ENCODE peak calls at places on chromosome 7, in four cellular contexts. One of them, this sample, is unnamed.

GRCh38 chr7:148747274-148747673 is 48.6 kb downstream of the CUL1 start:
- DNase-seq in brain microvascular endothelial cell: no peak
- DNase-seq in small intestine: no peak
- DNase-seq in esophagus muscularis mucosa: no peak
- DNase-seq in this sample: no peak

GRCh38 chr7:18133921-18134320 is 106.3 kb upstream of the PRPS1L1 start:
- DNase-seq in esophagus muscularis mucosa: no peak
- DNase-seq in brain microvascular endothelial cell: no peak
- DNase-seq in small intestine: no peak
- DNase-seq in this sample: no peak

GRCh38 chr7:50782376-50783208 is at the start of gene GRB10:
- DNase-seq in esophagus muscularis mucosa: no peak
- DNase-seq in small intestine: no peak
- DNase-seq in brain microvascular endothelial cell: no peak
- DNase-seq in this sample: peak; percentile 49

GRCh38 chr7:37289781-37290180 is 158.9 kb downstream of the ELMO1 start:
- DNase-seq in brain microvascular endothelial cell: no peak
- DNase-seq in esophagus muscularis mucosa: no peak
- DNase-seq in small intestine: no peak
- DNase-seq in this sample: no peak

GRCh38 chr7:27955011-27955410 is 215.0 kb downstream of the TAX1BP1 start:
- DNase-seq in brain microvascular endothelial cell: no peak
- DNase-seq in small intestine: no peak
- DNase-seq in esophagus muscularis mucosa: no peak
- DNase-seq in this sample: no peak

GRCh38 chr7:128699196-128699712 is 27.2 kb downstream of the GARIN1A start:
- DNase-seq in brain microvascular endothelial cell: no peak
- DNase-seq in small intestine: no peak
- DNase-seq in esophagus muscularis mucosa: no peak
- DNase-seq in this sample: no peak

GRCh38 chr7:104903044-104903443 is 111.0 kb upstream of the KMT2E start:
- DNase-seq in small intestine: no peak
- DNase-seq in esophagus muscularis mucosa: no peak
- DNase-seq in brain microvascular endothelial cell: no peak
- DNase-seq in this sample: no peak

GRCh38 chr7:131272086-131272485 is 55.6 kb upstream of the MKLN1 start:
- DNase-seq in brain microvascular endothelial cell: no peak
- DNase-seq in esophagus muscularis mucosa: no peak
- DNase-seq in small intestine: no peak
- DNase-seq in this sample: no peak

GRCh38 chr7:1857487-1858425 is 187.7 kb downstream of the ELFN1 start:
- DNase-seq in esophagus muscularis mucosa: no peak
- DNase-seq in small intestine: no peak
- DNase-seq in brain microvascular endothelial cell: no peak
- DNase-seq in this sample: no peak

GRCh38 chr7:100949931-100950443 is 653 bp downstream of the MUC3A start:
- DNase-seq in small intestine: peak; percentile 83
- DNase-seq in brain microvascular endothelial cell: no peak
- DNase-seq in esophagus muscularis mucosa: no peak
- DNase-seq in this sample: no peak

GRCh38 chr7:107037866-107038598 is 6.5 kb upstream of the PRKAR2B start:
- DNase-seq in brain microvascular endothelial cell: no peak
- DNase-seq in esophagus muscularis mucosa: no peak
- DNase-seq in small intestine: no peak
- DNase-seq in this sample: no peak

GRCh38 chr7:5694221-5694754 is 87.2 kb downstream of the RNF216 start:
- DNase-seq in esophagus muscularis mucosa: no peak
- DNase-seq in small intestine: no peak
- DNase-seq in brain microvascular endothelial cell: peak; percentile 75
- DNase-seq in this sample: peak; percentile 38

GRCh38 chr7:157437519-157438061 is 100.8 kb downstream of the DNAJB6 start:
- DNase-seq in small intestine: no peak
- DNase-seq in brain microvascular endothelial cell: no peak
- DNase-seq in esophagus muscularis mucosa: no peak
- DNase-seq in this sample: no peak

GRCh38 chr7:144775735-144776134 is 60.1 kb downstream of the TPK1 start:
- DNase-seq in brain microvascular endothelial cell: no peak
- DNase-seq in esophagus muscularis mucosa: no peak
- DNase-seq in small intestine: no peak
- DNase-seq in this sample: no peak

GRCh38 chr7:47508389-47509380 is 73.2 kb downstream of the TNS3 start:
- DNase-seq in esophagus muscularis mucosa: no peak
- DNase-seq in brain microvascular endothelial cell: no peak
- DNase-seq in small intestine: no peak
- DNase-seq in this sample: no peak

GRCh38 chr7:137952406-137952805 is 49.5 kb downstream of the CREB3L2 start:
- DNase-seq in brain microvascular endothelial cell: no peak
- DNase-seq in esophagus muscularis mucosa: no peak
- DNase-seq in small intestine: peak; percentile 72
- DNase-seq in this sample: no peak

GRCh38 chr7:153515359-153515758 is 536.8 kb upstream of the DPP6 start:
- DNase-seq in brain microvascular endothelial cell: no peak
- DNase-seq in esophagus muscularis mucosa: no peak
- DNase-seq in small intestine: no peak
- DNase-seq in this sample: no peak

GRCh38 chr7:46478046-46478445 is 557.0 kb upstream of the IGFBP3 start:
- DNase-seq in esophagus muscularis mucosa: no peak
- DNase-seq in small intestine: no peak
- DNase-seq in brain microvascular endothelial cell: peak; percentile 73
- DNase-seq in this sample: peak; percentile 17

GRCh38 chr7:24718431-24718831 is 38.8 kb downstream of the GSDME start:
- DNase-seq in small intestine: no peak
- DNase-seq in brain microvascular endothelial cell: no peak
- DNase-seq in esophagus muscularis mucosa: peak; percentile 72
- DNase-seq in this sample: no peak

GRCh38 chr7:29194594-29195417 is at the start of gene CHN2:
- DNase-seq in small intestine: peak; percentile 79
- DNase-seq in esophagus muscularis mucosa: no peak
- DNase-seq in brain microvascular endothelial cell: peak; percentile 5
- DNase-seq in this sample: peak; percentile 9

GRCh38 chr7:121456015-121456414 is 59.9 kb upstream of the FAM3C start:
- DNase-seq in esophagus muscularis mucosa: no peak
- DNase-seq in brain microvascular endothelial cell: no peak
- DNase-seq in small intestine: no peak
- DNase-seq in this sample: no peak

GRCh38 chr7:46607176-46607575 is 686.1 kb upstream of the IGFBP3 start:
- DNase-seq in esophagus muscularis mucosa: no peak
- DNase-seq in brain microvascular endothelial cell: no peak
- DNase-seq in small intestine: no peak
- DNase-seq in this sample: no peak

GRCh38 chr7:80496586-80496985 is 15.3 kb downstream of the GNAT3 start:
- DNase-seq in esophagus muscularis mucosa: no peak
- DNase-seq in brain microvascular endothelial cell: no peak
- DNase-seq in small intestine: no peak
- DNase-seq in this sample: no peak

GRCh38 chr7:117068511-117069155 is 115.3 kb downstream of the ST7 start:
- DNase-seq in brain microvascular endothelial cell: no peak
- DNase-seq in small intestine: no peak
- DNase-seq in esophagus muscularis mucosa: no peak
- DNase-seq in this sample: no peak

GRCh38 chr7:20152511-20152910 is 64.7 kb downstream of the MACC1 start:
- DNase-seq in brain microvascular endothelial cell: no peak
- DNase-seq in esophagus muscularis mucosa: no peak
- DNase-seq in small intestine: no peak
- DNase-seq in this sample: no peak

GRCh38 chr7:149845257-149845980 is 7.2 kb downstream of the ZNF862 start:
- DNase-seq in brain microvascular endothelial cell: no peak
- DNase-seq in esophagus muscularis mucosa: no peak
- DNase-seq in small intestine: no peak
- DNase-seq in this sample: no peak

GRCh38 chr7:157022681-157023588 is 12.5 kb upstream of the MNX1 start:
- DNase-seq in brain microvascular endothelial cell: no peak
- DNase-seq in esophagus muscularis mucosa: no peak
- DNase-seq in small intestine: peak; percentile 45
- DNase-seq in this sample: no peak

GRCh38 chr7:82442492-82443043 is 1.0 kb downstream of the CACNA2D1 start:
- DNase-seq in small intestine: peak; percentile 9
- DNase-seq in esophagus muscularis mucosa: no peak
- DNase-seq in brain microvascular endothelial cell: peak; percentile 13
- DNase-seq in this sample: no peak

GRCh38 chr7:39749177-39749576 is 125.8 kb downstream of the RALA start:
- DNase-seq in small intestine: no peak
- DNase-seq in brain microvascular endothelial cell: peak; percentile 5
- DNase-seq in esophagus muscularis mucosa: no peak
- DNase-seq in this sample: peak; percentile 85

GRCh38 chr7:86939197-86939814 is 120.1 kb downstream of the ELAPOR2 start:
- DNase-seq in small intestine: peak; percentile 72
- DNase-seq in esophagus muscularis mucosa: no peak
- DNase-seq in brain microvascular endothelial cell: peak; percentile 68
- DNase-seq in this sample: no peak

GRCh38 chr7:134302120-134302519 is 14.6 kb downstream of the SLC35B4 start:
- DNase-seq in brain microvascular endothelial cell: no peak
- DNase-seq in esophagus muscularis mucosa: no peak
- DNase-seq in small intestine: no peak
- DNase-seq in this sample: no peak

GRCh38 chr7:46239856-46240255 is 318.8 kb upstream of the IGFBP3 start:
- DNase-seq in brain microvascular endothelial cell: no peak
- DNase-seq in esophagus muscularis mucosa: no peak
- DNase-seq in small intestine: no peak
- DNase-seq in this sample: no peak

GRCh38 chr7:21352540-21353387 is 75.1 kb upstream of the SP4 start:
- DNase-seq in esophagus muscularis mucosa: no peak
- DNase-seq in brain microvascular endothelial cell: no peak
- DNase-seq in small intestine: peak; percentile 69
- DNase-seq in this sample: no peak

This sample was measured in hepatic stellate cell.